ENCODE peak calls at places on chromosomes 7 and 10, in four cellular contexts. One of them, this sample, is unnamed.

GRCh38 chr7:116588641-116589594 is 64.1 kb downstream of the CAV1 start:
- DNase-seq in HepG2: peak
- DNase-seq in K562: peak
- DNase-seq in H1: no peak
- DNase-seq in this sample: peak

GRCh38 chr10:24882047-24882698 is 70.2 kb downstream of the PRTFDC1 start:
- DNase-seq in HepG2: no peak
- DNase-seq in K562: no peak
- DNase-seq in H1: no peak
- DNase-seq in this sample: peak

GRCh38 chr7:29243777-29244655 is 49.4 kb downstream of the CHN2 start:
- DNase-seq in HepG2: no peak
- DNase-seq in K562: no peak
- DNase-seq in H1: peak
- DNase-seq in this sample: no peak

GRCh38 chr7:78587443-78588044 is 789.0 kb downstream of the PHTF2 start:
- DNase-seq in HepG2: peak
- DNase-seq in K562: no peak
- DNase-seq in H1: no peak
- DNase-seq in this sample: no peak

GRCh38 chr7:137772221-137772620 is 74.6 kb downstream of the DGKI start:
- DNase-seq in HepG2: no peak
- DNase-seq in K562: no peak
- DNase-seq in H1: no peak
- DNase-seq in this sample: no peak

GRCh38 chr10:11793762-11794479 is 29.2 kb upstream of the PROSER2 start:
- DNase-seq in HepG2: peak
- DNase-seq in K562: no peak
- DNase-seq in H1: no peak
- DNase-seq in this sample: no peak

GRCh38 chr10:20494474-20494873 is 402.6 kb downstream of the NEBL start:
- DNase-seq in HepG2: no peak
- DNase-seq in K562: no peak
- DNase-seq in H1: no peak
- DNase-seq in this sample: no peak

GRCh38 chr7:134051020-134051419 is 76.1 kb upstream of the LRGUK start:
- DNase-seq in HepG2: no peak
- DNase-seq in K562: no peak
- DNase-seq in H1: no peak
- DNase-seq in this sample: no peak

GRCh38 chr10:35215107-35215506 is 88.5 kb downstream of the CREM start:
- DNase-seq in HepG2: no peak
- DNase-seq in K562: no peak
- DNase-seq in H1: no peak
- DNase-seq in this sample: no peak

GRCh38 chr7:151795168-151795754 is 81.7 kb downstream of the PRKAG2 start:
- DNase-seq in HepG2: no peak
- DNase-seq in K562: no peak
- DNase-seq in H1: no peak
- DNase-seq in this sample: no peak

GRCh38 chr7:16918288-16918895 is 36.6 kb upstream of the AGR3 start:
- DNase-seq in HepG2: peak
- DNase-seq in K562: peak
- DNase-seq in H1: no peak
- DNase-seq in this sample: peak

GRCh38 chr7:65387893-65388292 is 14.2 kb downstream of the ZNF92 start:
- DNase-seq in HepG2: no peak
- DNase-seq in K562: no peak
- DNase-seq in H1: no peak
- DNase-seq in this sample: no peak

GRCh38 chr7:51606601-51607154 is 290.1 kb upstream of the COBL start:
- DNase-seq in HepG2: no peak
- DNase-seq in K562: no peak
- DNase-seq in H1: no peak
- DNase-seq in this sample: no peak

GRCh38 chr10:122225324-122225723 is 45.8 kb upstream of the BTBD16 start:
- DNase-seq in HepG2: no peak
- DNase-seq in K562: no peak
- DNase-seq in H1: no peak
- DNase-seq in this sample: no peak

GRCh38 chr10:81873231-81873931 is 1.6 kb upstream of the NRG3 start:
- DNase-seq in HepG2: no peak
- DNase-seq in K562: no peak
- DNase-seq in H1: no peak
- DNase-seq in this sample: no peak

GRCh38 chr7:151107882-151108281 is 21.6 kb downstream of the AGAP3 start:
- DNase-seq in HepG2: no peak
- DNase-seq in K562: no peak
- DNase-seq in H1: no peak
- DNase-seq in this sample: no peak

GRCh38 chr10:92972066-92972870 is 88.3 kb upstream of the CYP26C1 start:
- DNase-seq in HepG2: peak
- DNase-seq in K562: peak
- DNase-seq in H1: no peak
- DNase-seq in this sample: peak

GRCh38 chr7:25180592-25180923 is 47.7 kb downstream of the NPVF start:
- DNase-seq in HepG2: no peak
- DNase-seq in K562: no peak
- DNase-seq in H1: no peak
- DNase-seq in this sample: no peak

GRCh38 chr7:25180946-25181345 is 47.3 kb downstream of the NPVF start:
- DNase-seq in HepG2: no peak
- DNase-seq in K562: no peak
- DNase-seq in H1: no peak
- DNase-seq in this sample: no peak

GRCh38 chr7:25179325-25179724 is 49.0 kb downstream of the NPVF start:
- DNase-seq in HepG2: no peak
- DNase-seq in K562: no peak
- DNase-seq in H1: no peak
- DNase-seq in this sample: no peak

GRCh38 chr7:25181537-25181936 is 46.7 kb downstream of the NPVF start:
- DNase-seq in HepG2: no peak
- DNase-seq in K562: no peak
- DNase-seq in H1: no peak
- DNase-seq in this sample: no peak

GRCh38 chr7:25179771-25180591 is 48.3 kb downstream of the NPVF start:
- DNase-seq in HepG2: peak
- DNase-seq in K562: peak
- DNase-seq in H1: peak
- DNase-seq in this sample: peak
- TF ChIP-seq EZH2 in HepG2: no peak
- TF ChIP-seq EZH2 in K562: no peak
- TF ChIP-seq EZH2 in H1: no peak
- TF ChIP-seq EZH2 in this sample: no peak

GRCh38 chr7:98641646-98642489 is 24.8 kb downstream of the NPTX2 start:
- DNase-seq in HepG2: peak
- DNase-seq in K562: no peak
- DNase-seq in H1: no peak
- DNase-seq in this sample: no peak
- TF ChIP-seq JUN in HepG2: no peak
- TF ChIP-seq JUN in K562: no peak
- TF ChIP-seq JUN in H1: no peak
- TF ChIP-seq JUN in this sample: no peak

GRCh38 chr10:116893686-116894037 is 44.4 kb downstream of the ENO4 start:
- DNase-seq in HepG2: no peak
- DNase-seq in K562: no peak
- DNase-seq in H1: no peak
- DNase-seq in this sample: no peak
- H3K9ac ChIP-seq in HepG2: no peak
- H3K9ac ChIP-seq in K562: no peak
- H3K9ac ChIP-seq in H1: no peak
- H3K9ac ChIP-seq in this sample: no peak

GRCh38 chr7:20083781-20084180 is 133.4 kb downstream of the MACC1 start:
- DNase-seq in HepG2: no peak
- DNase-seq in K562: no peak
- DNase-seq in H1: no peak
- DNase-seq in this sample: no peak

GRCh38 chr7:20089431-20089830 is 127.8 kb downstream of the MACC1 start:
- DNase-seq in HepG2: no peak
- DNase-seq in K562: no peak
- DNase-seq in H1: no peak
- DNase-seq in this sample: no peak

DNA sequence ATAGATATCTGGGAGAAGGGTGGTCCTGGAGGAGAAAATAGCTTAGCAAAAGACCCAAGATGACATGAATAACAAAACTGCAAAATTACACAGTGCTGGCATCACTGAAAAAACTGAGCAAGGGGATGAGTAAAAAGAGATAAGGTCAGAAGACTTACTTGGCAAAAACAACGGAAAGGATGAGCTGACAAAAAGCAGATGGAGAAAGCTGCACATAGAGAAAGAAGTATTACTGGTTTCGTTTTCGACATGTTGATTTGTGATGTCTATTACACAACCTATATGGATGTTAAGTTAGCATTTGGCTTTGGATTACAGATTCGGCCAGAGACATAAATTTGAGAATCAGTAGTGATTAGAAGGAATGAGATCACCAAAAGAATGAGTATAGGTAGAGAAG is 132.1 kb downstream of the MACC1 start:
- DNase-seq in HepG2: no peak
- DNase-seq in K562: no peak
- DNase-seq in H1: no peak
- DNase-seq in this sample: no peak
- TF ChIP-seq EZH2 in HepG2: no peak
- TF ChIP-seq EZH2 in K562: no peak
- TF ChIP-seq EZH2 in H1: no peak
- TF ChIP-seq EZH2 in this sample: no peak